ENCODE peak calls at places on chromosomes 7 and 10, in seven cellular contexts. A, K, B, D, H, T and P are unnamed samples.

GRCh38 chr10:132690401-132690800 is 95.5 kb downstream of the NKX6-2 start:
- DNase-seq in B (no peak), A (no peak), T (no peak), H (no peak), D (no peak), K (no peak), P (no peak)

GRCh38 chr10:77333610-77334340 is 303.8 kb downstream of the KCNMA1 start:
- DNase-seq in H (peak; percentile 26), K (peak; percentile 27), D (no peak), B (no peak), A (no peak), T (no peak), P (no peak)

GRCh38 chr7:1460757-1461639 is 1.7 kb upstream of the MICALL2 start:
- DNase-seq in D (no peak), K (peak; percentile 55), A (no peak), H (no peak), T (no peak), B (no peak), P (no peak)

GRCh38 chr10:43790147-43790546 is 141.5 kb upstream of the ZNF32 start:
- DNase-seq in T (no peak), K (no peak), A (no peak), D (no peak), B (no peak), H (no peak), P (no peak)

GRCh38 chr7:24968165-24968564 is 11.8 kb downstream of the OSBPL3 start:
- DNase-seq in B (no peak), H (no peak), T (no peak), D (no peak), A (no peak), K (no peak), P (no peak)

GRCh38 chr7:139853576-139854511 is 24.8 kb downstream of the TBXAS1 start:
- DNase-seq in K (peak; percentile 54), B (no peak), T (no peak), D (no peak), H (peak; percentile 76), A (no peak), P (no peak)

GRCh38 chr10:87658858-87659555 is 671 bp upstream of the PAPSS2 start:
- DNase-seq in K (no peak), T (no peak), B (no peak), D (no peak), A (no peak), H (no peak), P (peak; percentile 38)

GRCh38 chr7:148461780-148462179 is 128.8 kb upstream of the C7orf33 start:
- DNase-seq in H (no peak), D (no peak), K (no peak), T (no peak), B (no peak), A (no peak), P (no peak)

GRCh38 chr7:131108212-131108980 is 219.3 kb upstream of the MKLN1 start:
- DNase-seq in H (no peak), D (no peak), K (peak; percentile 6), T (no peak), A (peak; percentile 70), B (no peak), P (no peak)

GRCh38 chr7:57769131-57769530 is 319.2 kb downstream of the ZNF716 start:
- DNase-seq in K (no peak), H (no peak), D (no peak), T (no peak), B (no peak), A (no peak), P (no peak)

GRCh38 chr10:3960496-3960895 is 175.5 kb upstream of the KLF6 start:
- DNase-seq in A (no peak), B (no peak), D (no peak), T (no peak), K (no peak), H (no peak), P (no peak)

GRCh38 chr7:157438121-157439025 is 101.6 kb downstream of the DNAJB6 start:
- DNase-seq in D (no peak), T (peak; percentile 2), A (no peak), H (no peak), K (no peak), B (no peak), P (no peak)

GRCh38 chr7:145053781-145054180 is 217.9 kb upstream of the TPK1 start:
- DNase-seq in A (no peak), B (no peak), H (no peak), D (no peak), T (no peak), K (no peak), P (no peak)

GRCh38 chr10:71278691-71279588 is 40.1 kb upstream of the SLC29A3 start:
- DNase-seq in H (no peak), D (no peak), B (no peak), K (no peak), T (no peak), A (peak; percentile 54), P (no peak)

GRCh38 chr10:43390791-43391190 is 18.2 kb downstream of the HNRNPF start:
- DNase-seq in K (peak; percentile 20), D (no peak), H (no peak), B (no peak), A (peak; percentile 12), T (no peak), P (no peak)

GRCh38 chr10:91452063-91452462 is 41.9 kb downstream of the HECTD2 start:
- DNase-seq in H (no peak), B (no peak), A (no peak), K (no peak), T (no peak), D (no peak), P (no peak)

GRCh38 chr10:78474743-78475142 is 441.1 kb downstream of the RPS24 start:
- DNase-seq in A (no peak), K (no peak), T (no peak), D (no peak), H (no peak), B (no peak), P (no peak)

GRCh38 chr10:67288688-67289410 is 363.0 kb downstream of the LRRTM3 start:
- DNase-seq in T (no peak), B (no peak), A (no peak), K (no peak), H (no peak), D (no peak), P (no peak)

GRCh38 chr7:22394739-22395138 is 37.8 kb upstream of the RAPGEF5 start:
- DNase-seq in B (no peak), A (no peak), T (no peak), K (no peak), D (no peak), H (no peak), P (no peak)

GRCh38 chr7:96198047-96198636 is 123.8 kb downstream of the SLC25A13 start:
- DNase-seq in H (no peak), A (no peak), T (no peak), B (no peak), K (peak; percentile 40), D (no peak), P (no peak)
- TF ChIP-seq CTCF in H (no peak), A (no peak), T (no peak), B (no peak), K (no peak), D (no peak), P (no peak)

DNA sequence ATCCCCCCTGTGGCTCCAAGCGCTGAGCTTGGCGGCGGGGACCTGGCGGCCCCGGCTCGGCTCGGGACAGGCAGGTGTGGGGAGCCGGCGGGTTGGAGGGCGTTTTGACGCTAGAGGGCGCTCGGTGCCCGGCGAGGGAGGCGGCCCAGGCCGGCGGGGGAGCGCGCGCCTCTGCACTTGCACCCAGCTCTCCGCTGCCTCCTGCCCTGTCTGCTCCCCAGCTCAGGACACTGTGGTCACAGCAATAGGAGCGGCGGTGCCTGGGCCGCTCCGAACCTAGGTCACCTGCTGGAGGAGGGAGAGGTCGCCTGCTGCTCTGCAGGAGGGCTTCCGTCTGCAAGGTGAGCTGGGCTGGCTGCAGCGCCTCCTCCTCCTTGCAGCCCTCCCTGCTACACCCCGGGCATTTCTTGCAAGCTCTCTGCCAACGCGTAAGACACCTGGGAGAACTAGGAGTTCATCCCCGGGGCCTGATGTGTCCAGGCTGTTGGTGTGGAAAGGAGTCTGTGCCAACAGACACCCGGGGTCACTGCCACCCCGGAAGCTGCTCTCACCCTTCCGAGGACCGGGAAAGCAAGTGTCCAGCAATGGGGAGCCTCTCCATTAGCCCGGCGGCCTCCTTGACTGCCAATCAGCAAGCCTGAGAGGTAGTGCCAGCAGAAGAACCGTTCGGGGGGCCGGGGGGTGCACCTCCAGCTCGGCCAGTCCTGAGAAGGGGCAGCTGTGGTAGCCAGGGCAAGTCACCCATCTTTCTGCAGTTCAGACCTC is 620.4 kb downstream of the GALNT17 start:
- DNase-seq in B (no peak), D (no peak), A (peak; percentile 83), H (no peak), T (peak; percentile 80), K (no peak), P (peak; percentile 85)
- TF ChIP-seq CTCF in B (peak; percentile 18), D (no peak), A (peak; percentile 85), H (peak; percentile 14), T (peak; percentile 84), K (peak; percentile 43), P (peak; percentile 68)

DNA sequence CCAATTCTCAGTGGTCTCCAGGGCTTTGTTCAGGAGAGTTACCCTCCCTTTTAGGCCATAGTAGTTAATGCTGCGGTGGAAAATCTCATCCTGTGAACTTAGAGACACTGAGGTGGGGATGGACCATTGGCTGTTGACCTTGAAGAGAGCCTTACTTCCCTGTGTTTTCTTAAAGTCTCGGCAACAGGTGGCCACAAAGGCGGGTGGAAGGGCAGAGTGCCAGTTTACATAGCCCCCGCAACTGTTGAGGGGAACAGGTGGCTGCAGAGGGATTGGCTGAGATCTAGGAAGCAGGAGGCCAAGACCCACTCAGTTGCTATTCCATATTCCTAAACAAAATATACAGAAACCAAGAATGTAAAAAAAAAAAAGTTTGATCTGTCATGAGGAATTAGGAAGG is 160.6 kb downstream of the ST7 start:
- DNase-seq in H (no peak), K (no peak), T (no peak), A (no peak), B (no peak), D (no peak), P (no peak)
- TF ChIP-seq CTCF in H (no peak), K (no peak), T (no peak), A (no peak), B (no peak), D (no peak), P (no peak)

GRCh38 chr7:69896100-69896499 is 297.8 kb downstream of the AUTS2 start:
- DNase-seq in A (no peak), T (no peak), K (peak; percentile 43), H (no peak), D (no peak), B (no peak), P (no peak)

GRCh38 chr7:69893915-69894314 is 295.6 kb downstream of the AUTS2 start:
- DNase-seq in B (no peak), A (no peak), H (no peak), K (peak; percentile 18), D (no peak), T (peak; percentile 10), P (no peak)

GRCh38 chr7:69890081-69890369 is 291.8 kb downstream of the AUTS2 start:
- DNase-seq in H (no peak), K (no peak), T (no peak), B (no peak), A (no peak), D (no peak), P (no peak)

GRCh38 chr7:69889338-69890080 is 291.2 kb downstream of the AUTS2 start:
- DNase-seq in K (peak; percentile 16), T (no peak), B (no peak), A (no peak), H (no peak), D (no peak), P (no peak)

DNA sequence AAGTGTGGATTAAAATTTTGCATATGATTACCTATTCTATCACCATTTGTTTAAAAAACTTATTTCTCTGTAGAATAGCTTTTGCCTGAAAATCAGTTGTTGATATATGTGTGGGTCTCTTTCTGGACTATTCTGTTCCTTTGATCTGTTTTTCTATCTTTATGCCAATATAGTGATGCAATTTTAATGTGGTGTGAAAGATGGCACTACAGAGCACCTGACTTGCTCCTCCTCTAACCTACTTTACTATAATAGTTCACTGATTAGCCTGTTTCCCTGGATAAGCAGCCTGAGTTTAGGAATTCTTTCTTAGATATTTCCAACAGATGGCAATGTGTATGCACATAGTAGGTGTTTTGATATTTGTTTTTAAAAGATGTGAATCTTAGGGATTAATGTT is 294.5 kb downstream of the AUTS2 start:
- DNase-seq in A (no peak), B (no peak), D (no peak), T (no peak), H (no peak), K (no peak), P (no peak)
- TF ChIP-seq CTCF in A (no peak), B (no peak), D (no peak), T (no peak), H (no peak), K (no peak), P (no peak)